ENCODE peak calls at places on chromosomes 4 and X, in nine cellular contexts. I is dorsolateral prefrontal cortex, Z is right lobe of liver, O is left lung, N is PC-3, P is H9, F is tibial nerve, T is PC-9, A is fibroblast of the aortic adventitia. Y is an unnamed sample.
A peak's percentile ranks its signal among the peaks of the same experiment; 100 is the strongest.

GRCh38 chr4:1198070-1198844 is 25.9 kb upstream of the SPON2 start:
- DNase-seq in F (peak; percentile 12), A (no peak), I (no peak), Z (no peak), T (no peak), N (no peak), P (no peak), O (no peak), Y (peak; percentile 56)

GRCh38 chr4:139419388-139419914 is 34.5 kb upstream of the RAB33B start:
- DNase-seq in O (no peak), F (no peak), N (no peak), T (no peak), Z (peak; percentile 52), I (peak; percentile 19), P (no peak), A (peak; percentile 87), Y (peak; percentile 64)

GRCh38 chrX:121876316-121876715 is 828.9 kb downstream of the GLUD2 start:
- DNase-seq in T (no peak), N (no peak), F (no peak), Z (no peak), I (no peak), O (no peak), A (peak; percentile 65), P (no peak), Y (no peak)

GRCh38 chr4:139281212-139281611 is 1.2 kb upstream of the MGARP start:
- DNase-seq in Z (no peak), I (no peak), F (no peak), O (no peak), P (no peak), A (no peak), T (no peak), N (peak; percentile 36), Y (no peak)

GRCh38 chr4:7261174-7261573 is 68.8 kb downstream of the SORCS2 start:
- DNase-seq in A (no peak), O (no peak), T (no peak), N (no peak), F (no peak), Z (no peak), I (no peak), P (no peak), Y (no peak)

GRCh38 chr4:121072080-121072835 is at the start of gene NDNF:
- DNase-seq in N (no peak), T (no peak), P (peak; percentile 47), O (peak; percentile 87), A (peak; percentile 31), I (peak; percentile 27), Z (peak; percentile 33), F (peak; percentile 14), Y (no peak)

GRCh38 chr4:53441564-53441963 is 64.1 kb downstream of the FIP1L1 start:
- DNase-seq in I (no peak), Z (no peak), P (no peak), N (no peak), O (no peak), T (no peak), A (no peak), F (no peak), Y (no peak)

GRCh38 chr4:83644677-83645639 is 109.0 kb downstream of the GPAT3 start:
- DNase-seq in P (no peak), A (peak; percentile 80), T (no peak), F (no peak), N (peak; percentile 74), O (no peak), I (no peak), Z (no peak), Y (no peak)

GRCh38 chrX:63967541-63967940 is 182.5 kb upstream of the ARHGEF9 start:
- DNase-seq in I (no peak), Z (no peak), N (no peak), T (no peak), O (no peak), A (no peak), P (no peak), F (no peak), Y (no peak)

GRCh38 chrX:132463411-132463810 is 25.4 kb downstream of the MBNL3 start:
- DNase-seq in O (no peak), T (no peak), N (peak; percentile 73), I (no peak), A (peak; percentile 7), F (no peak), P (no peak), Z (no peak), Y (no peak)

GRCh38 chrX:13376857-13377441 is 57.1 kb upstream of the ATXN3L start:
- DNase-seq in F (no peak), A (peak; percentile 100), P (no peak), N (peak; percentile 71), I (no peak), O (no peak), Z (no peak), T (no peak), Y (no peak)

GRCh38 chr4:21790437-21791029 is 158.0 kb downstream of the KCNIP4 start:
- DNase-seq in P (no peak), T (no peak), F (no peak), I (no peak), Z (no peak), N (peak; percentile 78), O (no peak), A (peak; percentile 83), Y (no peak)
- TF ChIP-seq CTCF in P (peak; percentile 81), T (peak; percentile 68), F (peak; percentile 10), I (peak; percentile 83), Z (peak; percentile 50), N (peak; percentile 64), O (peak; percentile 23), A (peak; percentile 25), Y (peak; percentile 20)

DNA sequence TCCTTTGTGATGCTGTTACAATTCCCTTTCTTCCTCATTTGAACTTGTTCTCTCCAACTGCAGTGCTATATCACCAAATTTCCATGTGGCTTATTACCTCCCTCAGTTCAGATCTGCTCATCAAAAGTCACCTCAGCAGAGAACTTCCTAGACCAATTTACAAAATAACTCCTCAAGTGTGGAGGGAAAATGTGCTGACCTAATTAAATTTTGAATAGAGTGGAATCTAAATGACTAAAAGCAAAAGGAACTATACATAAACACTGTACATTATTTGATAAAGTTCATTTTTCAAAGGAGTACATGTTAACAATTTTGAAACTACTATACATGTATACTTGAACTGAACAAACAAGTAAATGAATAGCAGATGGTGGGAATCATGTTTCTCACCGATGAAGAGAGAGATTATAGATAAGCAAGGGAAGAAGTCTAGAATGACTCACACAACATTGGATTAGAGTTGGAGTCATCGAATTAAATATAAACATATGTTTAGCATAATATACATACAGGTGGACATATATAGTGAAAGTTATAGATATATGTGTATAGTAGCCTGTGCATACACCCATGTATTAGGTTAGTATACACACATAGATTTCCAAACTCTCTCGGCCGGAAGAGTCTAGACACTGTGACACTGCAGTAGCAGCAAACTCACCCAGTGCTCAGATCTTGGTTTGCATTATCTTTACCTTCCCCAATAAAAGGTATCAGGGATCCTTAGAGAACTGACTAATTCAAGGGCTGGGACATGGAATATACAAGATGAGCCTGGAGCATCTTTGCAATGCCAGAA is 318.7 kb downstream of the PCDH18 start:
- DNase-seq in P (no peak), I (no peak), N (no peak), A (peak; percentile 63), F (no peak), O (no peak), T (no peak), Z (no peak), Y (no peak)
- TF ChIP-seq CTCF in P (no peak), I (no peak), N (no peak), A (no peak), F (no peak), O (no peak), T (no peak), Z (no peak), Y (no peak)

GRCh38 chrX:69541959-69542358 is 37.8 kb downstream of the NALF2 start:
- DNase-seq in O (no peak), N (no peak), F (no peak), P (no peak), Z (no peak), A (no peak), T (no peak), I (no peak), Y (no peak)

GRCh38 chrX:69543572-69543971 is 39.4 kb downstream of the NALF2 start:
- DNase-seq in N (no peak), Z (no peak), P (no peak), A (no peak), T (no peak), O (no peak), F (no peak), I (no peak), Y (no peak)

GRCh38 chrX:69535661-69536060 is 31.5 kb downstream of the NALF2 start:
- DNase-seq in T (no peak), A (no peak), I (no peak), O (no peak), N (no peak), Z (no peak), F (no peak), P (no peak), Y (no peak)

GRCh38 chrX:69539437-69539836 is 35.3 kb downstream of the NALF2 start:
- DNase-seq in O (no peak), N (no peak), F (no peak), Z (no peak), I (no peak), P (no peak), A (no peak), T (no peak), Y (no peak)

GRCh38 chrX:69538321-69538876 is 34.3 kb downstream of the NALF2 start:
- DNase-seq in P (peak; percentile 65), A (peak; percentile 49), T (no peak), O (peak; percentile 87), Z (peak; percentile 80), I (peak; percentile 35), N (peak; percentile 58), F (peak; percentile 54), Y (peak; percentile 62)
- TF ChIP-seq CTCF in P (peak; percentile 79), A (peak; percentile 73), T (peak; percentile 63), O (peak; percentile 66), Z (peak; percentile 69), I (peak; percentile 74), N (peak; percentile 81), F (peak; percentile 69), Y (peak; percentile 86)

DNA sequence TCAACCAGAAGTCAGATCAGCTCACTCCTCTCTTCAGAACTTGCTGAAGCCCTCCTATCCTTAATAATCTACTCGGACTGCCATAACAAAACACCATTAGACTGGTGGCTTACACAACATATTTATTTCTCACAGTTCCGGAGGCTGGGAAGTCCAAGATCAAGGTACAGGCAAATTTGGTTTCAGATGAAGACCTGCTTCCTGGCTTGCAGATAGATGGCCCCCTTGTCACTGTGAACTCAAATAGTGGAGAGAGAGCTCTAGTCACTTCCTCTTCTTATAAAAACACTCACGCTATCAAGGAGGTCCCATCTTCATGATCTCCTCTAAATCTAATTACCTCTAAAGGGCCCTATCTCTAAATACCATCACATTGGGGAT is 125.1 kb downstream of the CAMK2D start:
- DNase-seq in A (no peak), F (no peak), T (no peak), O (no peak), N (peak; percentile 29), P (no peak), Z (no peak), I (no peak), Y (no peak)
- TF ChIP-seq CTCF in A (no peak), F (no peak), T (no peak), O (no peak), N (peak; percentile 36), P (no peak), Z (no peak), I (no peak), Y (no peak)

DNA sequence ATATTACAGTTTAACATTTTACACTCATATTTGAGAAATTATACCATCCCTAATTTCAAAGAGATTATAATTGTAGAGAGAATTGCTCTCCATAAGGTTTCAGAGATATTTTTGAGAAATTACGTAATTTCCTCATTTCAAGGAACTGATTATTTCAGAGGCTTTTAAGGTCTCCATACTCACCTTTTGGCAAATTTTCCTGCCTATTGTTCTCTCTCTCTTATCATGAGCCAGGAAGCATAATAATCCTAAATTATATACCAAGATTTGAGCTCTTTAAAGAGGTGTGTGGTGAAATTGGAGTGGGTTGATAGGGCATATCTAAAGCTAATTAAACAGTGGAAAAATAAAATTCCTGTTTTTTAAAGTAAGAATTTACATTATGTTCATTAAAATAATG is 248.9 kb upstream of the FTHL17 start:
- DNase-seq in Z (no peak), T (no peak), P (no peak), O (no peak), A (no peak), N (no peak), F (no peak), I (no peak), Y (no peak)
- TF ChIP-seq CTCF in Z (no peak), T (no peak), P (no peak), O (no peak), A (no peak), N (no peak), F (no peak), I (no peak), Y (no peak)

Y was measured in right atrium auricular region.